ENCODE peak calls at places on chromosomes 1 and 21, in eight cellular contexts. Z, O, V, E, X, Y, I and C are unnamed samples.

GRCh38 chr1:230500063-230500462 is 73.9 kb upstream of the PGBD5 start:
- DNase-seq in Z (no peak), O (no peak), V (no peak), E (no peak), X (no peak), Y (no peak), I (no peak), C (no peak)

GRCh38 chr1:58583496-58583895 is 6.4 kb upstream of the TACSTD2 start:
- DNase-seq in Z (no peak), O (peak; percentile 38), V (no peak), E (peak; percentile 26), X (no peak), Y (no peak), I (no peak), C (no peak)

GRCh38 chr1:34019741-34020552 is 145.1 kb downstream of the CSMD2 start:
- DNase-seq in Z (no peak), O (no peak), V (no peak), E (no peak), X (no peak), Y (no peak), I (no peak), C (no peak)

GRCh38 chr1:162230096-162230495 is 146.6 kb downstream of the SPATA46 start:
- DNase-seq in Z (peak; percentile 39), O (no peak), V (peak; percentile 61), E (peak; percentile 53), X (no peak), Y (no peak), I (peak; percentile 62), C (no peak)

GRCh38 chr1:97137862-97138514 is 416.4 kb downstream of the PTBP2 start:
- DNase-seq in Z (peak; percentile 44), O (peak; percentile 72), V (peak; percentile 36), E (peak; percentile 70), X (no peak), Y (no peak), I (no peak), C (peak; percentile 72)

GRCh38 chr1:227072991-227073390 is 132.9 kb downstream of the COQ8A start:
- DNase-seq in Z (no peak), O (peak; percentile 2), V (no peak), E (peak; percentile 92), X (no peak), Y (no peak), I (no peak), C (peak; percentile 25)

GRCh38 chr1:188027613-188028012 is 1198.9 kb downstream of the PLA2G4A start:
- DNase-seq in Z (no peak), O (peak; percentile 62), V (peak; percentile 17), E (peak; percentile 79), X (no peak), Y (no peak), I (no peak), C (peak; percentile 92)

GRCh38 chr1:58722967-58723366 is 23.1 kb upstream of the MYSM1 start:
- DNase-seq in Z (no peak), O (no peak), V (no peak), E (no peak), X (no peak), Y (no peak), I (no peak), C (peak; percentile 28)

GRCh38 chr1:178353524-178353923 is 143.2 kb downstream of the CLEC20A start:
- DNase-seq in Z (no peak), O (no peak), V (no peak), E (no peak), X (no peak), Y (no peak), I (no peak), C (no peak)

GRCh38 chr1:219847215-219847855 is 81.0 kb downstream of the SLC30A10 start:
- DNase-seq in Z (no peak), O (no peak), V (peak; percentile 48), E (peak; percentile 60), X (no peak), Y (no peak), I (no peak), C (no peak)

GRCh38 chr1:101356013-101356412 is 119.2 kb downstream of the S1PR1 start:
- DNase-seq in Z (no peak), O (no peak), V (no peak), E (no peak), X (no peak), Y (no peak), I (no peak), C (no peak)

GRCh38 chr1:212256404-212256803 is 28.8 kb upstream of the PPP2R5A start:
- DNase-seq in Z (no peak), O (peak; percentile 41), V (no peak), E (no peak), X (no peak), Y (no peak), I (no peak), C (no peak)

GRCh38 chr21:34986561-34987533 is 62.3 kb downstream of the RUNX1 start:
- DNase-seq in Z (no peak), O (peak; percentile 84), V (peak; percentile 62), E (peak; percentile 62), X (no peak), Y (no peak), I (no peak), C (peak; percentile 89)

GRCh38 chr1:197683280-197683679 is 92.0 kb downstream of the DENND1B start:
- DNase-seq in Z (no peak), O (no peak), V (no peak), E (no peak), X (no peak), Y (no peak), I (no peak), C (no peak)

GRCh38 chr1:23664837-23665795 is 26.5 kb upstream of the RPL11 start:
- DNase-seq in Z (no peak), O (peak; percentile 54), V (no peak), E (peak; percentile 24), X (no peak), Y (no peak), I (no peak), C (peak; percentile 4)

GRCh38 chr1:245735831-245736530 is 581.2 kb downstream of the KIF26B start:
- DNase-seq in Z (no peak), O (no peak), V (no peak), E (peak; percentile 11), X (no peak), Y (no peak), I (no peak), C (no peak)

GRCh38 chr1:41795205-41795762 is 123.4 kb downstream of the HIVEP3 start:
- DNase-seq in Z (no peak), O (no peak), V (peak; percentile 16), E (peak; percentile 74), X (no peak), Y (no peak), I (no peak), C (peak; percentile 63)

GRCh38 chr1:149932474-149932873 is 4.2 kb downstream of the MTMR11 start:
- DNase-seq in Z (no peak), O (no peak), V (no peak), E (no peak), X (no peak), Y (no peak), I (no peak), C (no peak)

GRCh38 chr1:118275716-118276115 is 90.7 kb upstream of the SPAG17 start:
- DNase-seq in Z (no peak), O (no peak), V (no peak), E (no peak), X (no peak), Y (no peak), I (no peak), C (no peak)

GRCh38 chr21:31184462-31184861 is 146.2 kb upstream of the KRTAP19-8 start:
- DNase-seq in Z (no peak), O (no peak), V (no peak), E (no peak), X (no peak), Y (no peak), I (no peak), C (no peak)

GRCh38 chr21:31176725-31177124 is 138.4 kb upstream of the KRTAP19-8 start:
- DNase-seq in Z (no peak), O (no peak), V (no peak), E (no peak), X (no peak), Y (no peak), I (no peak), C (no peak)

GRCh38 chr21:31181089-31181757 is 142.9 kb upstream of the KRTAP19-8 start:
- DNase-seq in Z (no peak), O (no peak), V (no peak), E (no peak), X (no peak), Y (no peak), I (no peak), C (no peak)

GRCh38 chr21:31182231-31183129 is 144.2 kb upstream of the KRTAP19-8 start:
- DNase-seq in Z (no peak), O (no peak), V (no peak), E (no peak), X (no peak), Y (no peak), I (no peak), C (no peak)

GRCh38 chr21:31180256-31181088 is 142.2 kb upstream of the KRTAP19-8 start:
- DNase-seq in Z (no peak), O (peak; percentile 41), V (peak; percentile 2), E (peak; percentile 71), X (no peak), Y (no peak), I (no peak), C (peak; percentile 3)
- TF ChIP-seq CTCF in Z (peak; percentile 31), O (peak; percentile 34), V (no peak), E (peak; percentile 81), X (peak; percentile 67), Y (no peak), I (peak; percentile 22), C (peak; percentile 72)

GRCh38 chr21:18951291-18952038 is 547.9 kb upstream of the TMPRSS15 start:
- DNase-seq in Z (no peak), O (peak; percentile 7), V (no peak), E (peak; percentile 78), X (peak; percentile 16), Y (no peak), I (no peak), C (no peak)
- TF ChIP-seq CTCF in Z (peak; percentile 19), O (no peak), V (no peak), E (peak; percentile 85), X (peak; percentile 74), Y (peak; percentile 28), I (peak; percentile 28), C (peak; percentile 24)

GRCh38 chr1:15171271-15171908 is 17.8 kb downstream of the TMEM51 start:
- DNase-seq in Z (no peak), O (no peak), V (no peak), E (no peak), X (no peak), Y (no peak), I (no peak), C (no peak)
- TF ChIP-seq CTCF in Z (no peak), O (no peak), V (no peak), E (no peak), X (no peak), Y (no peak), I (no peak), C (no peak)

GRCh38 chr1:17068789-17069188 is 15.0 kb upstream of the SDHB start:
- DNase-seq in Z (no peak), O (no peak), V (no peak), E (no peak), X (no peak), Y (no peak), I (no peak), C (no peak)

GRCh38 chr1:17070163-17070525 is 16.3 kb upstream of the SDHB start:
- DNase-seq in Z (no peak), O (no peak), V (no peak), E (no peak), X (no peak), Y (no peak), I (no peak), C (no peak)

GRCh38 chr1:17075470-17076255 is 21.8 kb upstream of the SDHB start:
- DNase-seq in Z (no peak), O (peak; percentile 79), V (peak; percentile 13), E (peak; percentile 72), X (no peak), Y (no peak), I (no peak), C (no peak)

GRCh38 chr1:17069452-17070162 is 15.8 kb upstream of the SDHB start:
- DNase-seq in Z (no peak), O (no peak), V (no peak), E (no peak), X (no peak), Y (no peak), I (no peak), C (no peak)

GRCh38 chr1:17071794-17072193 is 18.0 kb upstream of the SDHB start:
- DNase-seq in Z (no peak), O (no peak), V (no peak), E (no peak), X (no peak), Y (no peak), I (no peak), C (no peak)
- TF ChIP-seq CTCF in Z (no peak), O (no peak), V (no peak), E (no peak), X (no peak), Y (no peak), I (no peak), C (no peak)